ENCODE peak calls at places on chromosomes 1 and 21, in five cellular contexts. One of them, this sample, is unnamed.
A peak's percentile ranks its signal among the peaks of the same experiment; 100 is the strongest.

GRCh38 chr1:191993549-191993948 is 164.7 kb upstream of the RGS18 start:
- DNase-seq in colonic mucosa: no peak
- DNase-seq in endodermal cell: no peak
- DNase-seq in neural progenitor cell: peak; percentile 31
- DNase-seq in body of pancreas: no peak
- DNase-seq in this sample: no peak

GRCh38 chr1:227465256-227465655 is 98.1 kb upstream of the ZNF678 start:
- DNase-seq in body of pancreas: no peak
- DNase-seq in endodermal cell: peak; percentile 72
- DNase-seq in colonic mucosa: no peak
- DNase-seq in neural progenitor cell: no peak
- DNase-seq in this sample: no peak

GRCh38 chr1:12472798-12473551 is 145.0 kb downstream of the DHRS3 start:
- DNase-seq in body of pancreas: no peak
- DNase-seq in neural progenitor cell: no peak
- DNase-seq in colonic mucosa: no peak
- DNase-seq in endodermal cell: no peak
- DNase-seq in this sample: no peak

GRCh38 chr1:42173961-42174715 is 9.6 kb upstream of the GUCA2A start:
- DNase-seq in colonic mucosa: no peak
- DNase-seq in body of pancreas: no peak
- DNase-seq in endodermal cell: no peak
- DNase-seq in neural progenitor cell: no peak
- DNase-seq in this sample: no peak

GRCh38 chr21:46325073-46325912 is 1.3 kb downstream of the PCNT start:
- DNase-seq in colonic mucosa: peak; percentile 60
- DNase-seq in neural progenitor cell: peak; percentile 83
- DNase-seq in body of pancreas: peak; percentile 39
- DNase-seq in endodermal cell: peak; percentile 87
- DNase-seq in this sample: no peak

GRCh38 chr21:35635261-35635660 is 425.1 kb downstream of the SETD4 start:
- DNase-seq in endodermal cell: no peak
- DNase-seq in body of pancreas: no peak
- DNase-seq in colonic mucosa: no peak
- DNase-seq in neural progenitor cell: no peak
- DNase-seq in this sample: peak; percentile 45

GRCh38 chr1:94858276-94858675 is 38.1 kb downstream of the SLC44A3 start:
- DNase-seq in neural progenitor cell: no peak
- DNase-seq in body of pancreas: no peak
- DNase-seq in endodermal cell: no peak
- DNase-seq in colonic mucosa: no peak
- DNase-seq in this sample: no peak

GRCh38 chr1:207815913-207816312 is 64.1 kb downstream of the CD46 start:
- DNase-seq in body of pancreas: no peak
- DNase-seq in endodermal cell: no peak
- DNase-seq in colonic mucosa: no peak
- DNase-seq in neural progenitor cell: no peak
- DNase-seq in this sample: no peak

GRCh38 chr1:77290576-77290975 is 8.8 kb downstream of the AK5 start:
- DNase-seq in colonic mucosa: no peak
- DNase-seq in body of pancreas: no peak
- DNase-seq in neural progenitor cell: no peak
- DNase-seq in endodermal cell: no peak
- DNase-seq in this sample: no peak

DNA sequence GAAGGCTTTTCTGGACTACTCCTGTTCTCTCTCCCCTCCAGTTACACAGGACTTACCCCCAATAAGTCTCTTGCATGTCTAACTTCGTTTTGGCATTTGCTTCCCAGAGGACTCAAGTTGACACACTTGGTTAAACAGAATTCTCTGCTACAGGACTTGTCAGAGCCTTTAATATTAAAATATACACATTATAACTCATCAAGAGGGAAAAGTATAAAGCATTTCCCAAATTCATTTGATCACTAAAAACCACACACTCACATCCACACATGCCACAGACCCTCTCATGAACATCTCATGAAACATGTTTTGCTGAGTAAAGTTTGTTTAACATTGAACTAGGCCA is 8.7 kb upstream of the CAPN2 start:
- DNase-seq in endodermal cell: peak; percentile 11
- DNase-seq in body of pancreas: no peak
- DNase-seq in colonic mucosa: no peak
- DNase-seq in neural progenitor cell: no peak
- DNase-seq in this sample: no peak
- H3K4me1 ChIP-seq in endodermal cell: peaks cover 5% of the 10 kb centered on the region
- H3K4me1 ChIP-seq in body of pancreas: peaks cover 22% of the 10 kb centered on the region
- H3K4me1 ChIP-seq in colonic mucosa: no peaks in the 10 kb centered on the region
- H3K4me1 ChIP-seq in neural progenitor cell: no peaks in the 10 kb centered on the region
- H3K4me1 ChIP-seq in this sample: peaks cover 68% of the 10 kb centered on the region

GRCh38 chr1:243267346-243268283 is 11.8 kb downstream of the SDCCAG8 start:
- DNase-seq in neural progenitor cell: peak; percentile 5
- DNase-seq in colonic mucosa: no peak
- DNase-seq in body of pancreas: peak; percentile 16
- DNase-seq in endodermal cell: no peak
- DNase-seq in this sample: no peak

GRCh38 chr1:243263824-243264223 is 8.0 kb downstream of the SDCCAG8 start:
- DNase-seq in neural progenitor cell: no peak
- DNase-seq in endodermal cell: no peak
- DNase-seq in colonic mucosa: no peak
- DNase-seq in body of pancreas: no peak
- DNase-seq in this sample: no peak

GRCh38 chr1:243261389-243261788 is 5.5 kb downstream of the SDCCAG8 start:
- DNase-seq in body of pancreas: no peak
- DNase-seq in neural progenitor cell: no peak
- DNase-seq in endodermal cell: no peak
- DNase-seq in colonic mucosa: no peak
- DNase-seq in this sample: no peak

GRCh38 chr1:243266231-243266630 is 10.4 kb downstream of the SDCCAG8 start:
- DNase-seq in colonic mucosa: no peak
- DNase-seq in body of pancreas: no peak
- DNase-seq in endodermal cell: no peak
- DNase-seq in neural progenitor cell: no peak
- DNase-seq in this sample: no peak

GRCh38 chr1:243264718-243265117 is 8.9 kb downstream of the SDCCAG8 start:
- DNase-seq in endodermal cell: no peak
- DNase-seq in neural progenitor cell: no peak
- DNase-seq in body of pancreas: no peak
- DNase-seq in colonic mucosa: no peak
- DNase-seq in this sample: no peak
- H3K4me1 ChIP-seq in endodermal cell: peaks cover 9% of the 10 kb centered on the region
- H3K4me1 ChIP-seq in neural progenitor cell: peaks cover 4% of the 10 kb centered on the region
- H3K4me1 ChIP-seq in body of pancreas: peaks cover 32% of the 10 kb centered on the region
- H3K4me1 ChIP-seq in colonic mucosa: no peaks in the 10 kb centered on the region
- H3K4me1 ChIP-seq in this sample: peaks cover 47% of the 10 kb centered on the region

DNA sequence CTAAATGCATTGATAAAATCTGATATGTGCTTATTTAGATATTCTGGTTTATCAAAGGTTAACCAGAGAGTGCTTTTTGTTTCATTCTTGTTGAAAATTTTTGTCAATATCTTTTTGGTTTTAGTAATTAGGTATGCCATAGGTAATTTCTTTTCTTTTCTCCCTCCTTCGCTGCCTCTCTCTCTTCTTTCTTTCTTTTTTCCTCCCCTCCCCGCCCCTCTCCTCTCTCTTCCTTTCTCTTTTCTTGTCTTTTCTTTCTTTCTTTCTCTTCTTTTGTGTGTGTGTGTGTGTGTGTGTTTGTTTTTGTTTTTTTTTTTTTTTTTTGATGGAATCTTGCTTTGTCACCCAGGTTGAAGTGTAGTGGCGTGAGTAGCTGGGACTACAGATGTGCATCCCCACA is 14.4 kb upstream of the MACF1 start:
- DNase-seq in neural progenitor cell: no peak
- DNase-seq in body of pancreas: no peak
- DNase-seq in colonic mucosa: no peak
- DNase-seq in endodermal cell: no peak
- DNase-seq in this sample: no peak
- H3K4me1 ChIP-seq in neural progenitor cell: peaks cover 32% of the 10 kb centered on the region
- H3K4me1 ChIP-seq in body of pancreas: peaks cover 28% of the 10 kb centered on the region
- H3K4me1 ChIP-seq in colonic mucosa: peaks cover 4% of the 10 kb centered on the region
- H3K4me1 ChIP-seq in endodermal cell: no peaks in the 10 kb centered on the region
- H3K4me1 ChIP-seq in this sample: peaks cover 79% of the 10 kb centered on the region

GRCh38 chr1:232598837-232599177 is 31.1 kb downstream of the SIPA1L2 start:
- DNase-seq in colonic mucosa: no peak
- DNase-seq in neural progenitor cell: no peak
- DNase-seq in endodermal cell: no peak
- DNase-seq in body of pancreas: no peak
- DNase-seq in this sample: no peak
- H3K4me1 ChIP-seq in colonic mucosa: no peaks in the 10 kb centered on the region
- H3K4me1 ChIP-seq in neural progenitor cell: peaks cover 33% of the 10 kb centered on the region
- H3K4me1 ChIP-seq in endodermal cell: peaks cover 6% of the 10 kb centered on the region
- H3K4me1 ChIP-seq in body of pancreas: peaks cover 5% of the 10 kb centered on the region
- H3K4me1 ChIP-seq in this sample: peaks cover 63% of the 10 kb centered on the region

DNA sequence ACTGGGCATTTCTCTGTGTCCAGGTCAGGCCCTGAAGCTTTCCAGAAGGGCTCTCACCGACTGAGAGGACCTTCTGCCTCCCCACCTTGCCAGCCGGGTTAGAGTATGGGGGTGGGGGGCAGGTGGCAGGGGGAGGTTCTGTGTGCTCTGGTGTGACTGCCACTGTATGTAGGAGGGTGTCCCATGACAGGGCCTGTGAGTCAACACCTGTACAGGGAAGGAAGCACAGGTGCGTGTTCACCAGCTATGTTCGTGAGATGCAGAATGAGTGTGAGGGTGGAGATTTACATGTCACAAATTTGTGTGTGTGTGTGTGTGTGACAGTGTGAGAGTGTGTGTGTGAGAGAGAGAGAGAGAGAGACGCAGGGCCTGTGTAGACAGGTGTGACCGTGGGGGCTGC is 6.9 kb downstream of the AHDC1 start:
- DNase-seq in body of pancreas: no peak
- DNase-seq in colonic mucosa: no peak
- DNase-seq in endodermal cell: no peak
- DNase-seq in neural progenitor cell: no peak
- DNase-seq in this sample: no peak
- H3K4me1 ChIP-seq in body of pancreas: peaks cover 45% of the 10 kb centered on the region
- H3K4me1 ChIP-seq in colonic mucosa: peaks cover 4% of the 10 kb centered on the region
- H3K4me1 ChIP-seq in endodermal cell: peaks cover 35% of the 10 kb centered on the region
- H3K4me1 ChIP-seq in neural progenitor cell: peaks cover 95% of the 10 kb centered on the region
- H3K4me1 ChIP-seq in this sample: peaks cover 99% of the 10 kb centered on the region

DNA sequence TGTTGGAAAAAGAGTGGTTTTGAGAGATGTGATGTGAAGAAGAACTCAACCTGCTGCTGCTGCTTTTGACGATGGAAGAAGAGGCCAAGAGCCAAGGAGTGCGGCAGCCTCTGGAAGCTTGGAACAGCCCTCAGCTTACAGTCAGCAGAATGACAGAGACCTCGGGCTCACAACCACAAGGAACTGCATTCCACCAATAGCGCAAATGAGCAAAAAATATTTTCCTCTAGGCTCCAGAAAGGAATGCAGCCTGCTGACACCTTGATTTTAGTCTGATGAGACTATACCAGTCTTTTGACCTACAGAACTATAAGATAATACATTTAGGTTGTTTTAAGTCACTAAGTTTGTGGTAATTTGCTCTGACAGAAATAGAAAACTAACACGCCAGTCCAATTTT is 10.2 kb downstream of the SDHB start:
- DNase-seq in body of pancreas: no peak
- DNase-seq in endodermal cell: no peak
- DNase-seq in colonic mucosa: no peak
- DNase-seq in neural progenitor cell: no peak
- DNase-seq in this sample: no peak
- H3K4me1 ChIP-seq in body of pancreas: peaks cover 14% of the 10 kb centered on the region
- H3K4me1 ChIP-seq in endodermal cell: no peaks in the 10 kb centered on the region
- H3K4me1 ChIP-seq in colonic mucosa: no peaks in the 10 kb centered on the region
- H3K4me1 ChIP-seq in neural progenitor cell: peaks cover 6% of the 10 kb centered on the region
- H3K4me1 ChIP-seq in this sample: peaks cover 12% of the 10 kb centered on the region